ENCODE peak calls at places on chromosomes 13 and 19, in four cellular contexts. X, W, A and Q are unnamed samples.

GRCh38 chr19:35291259-35291658 is 702 bp upstream of the MAG start:
- DNase-seq in A (peak; percentile 57), X (no peak), W (no peak), Q (no peak)

GRCh38 chr19:45296365-45296764 is 26.3 kb downstream of the CKM start:
- DNase-seq in W (no peak), X (no peak), A (no peak), Q (no peak)

GRCh38 chr19:44925114-44925891 is 10.9 kb downstream of the APOC1 start:
- DNase-seq in W (peak; percentile 44), A (no peak), X (no peak), Q (no peak)

GRCh38 chr13:45365558-45365885 is 24.5 kb upstream of the TPT1 start:
- DNase-seq in X (no peak), A (no peak), W (no peak), Q (no peak)

GRCh38 chr13:92842145-92842544 is 384.5 kb upstream of the GPC6 start:
- DNase-seq in X (no peak), A (no peak), W (peak; percentile 70), Q (no peak)

GRCh38 chr13:59787679-59788078 is 376.0 kb downstream of the DIAPH3 start:
- DNase-seq in A (no peak), W (no peak), X (peak; percentile 66), Q (no peak)

GRCh38 chr13:111202745-111203144 is 87.6 kb downstream of the ARHGEF7 start:
- DNase-seq in W (peak; percentile 62), A (peak; percentile 66), X (no peak), Q (peak; percentile 6)

GRCh38 chr19:54684537-54684936 is 21.8 kb downstream of the LILRB4 start:
- DNase-seq in W (peak; percentile 38), X (peak; percentile 53), A (peak; percentile 27), Q (no peak)

GRCh38 chr19:55494172-55494761 is 6.0 kb downstream of the SSC5D start:
- DNase-seq in X (no peak), A (no peak), W (no peak), Q (no peak)

GRCh38 chr19:45428385-45429231 is 4.9 kb upstream of the ERCC1 start:
- DNase-seq in W (peak; percentile 85), A (peak; percentile 29), X (peak; percentile 89), Q (no peak)

GRCh38 chr19:49333426-49334288 is 1.5 kb upstream of the CD37 start:
- DNase-seq in A (peak; percentile 98), X (no peak), W (peak; percentile 61), Q (no peak)

GRCh38 chr13:91270031-91270430 is 77.5 kb upstream of the MIR17HG start:
- DNase-seq in A (no peak), W (no peak), X (no peak), Q (no peak)

GRCh38 chr19:37594064-37594981 is at the start of the genes ZNF540 and ZNF571:
- DNase-seq in W (peak; percentile 99), A (peak; percentile 85), X (peak; percentile 95), Q (no peak)

GRCh38 chr19:37594982-37595382 is 306 bp downstream of the ZNF540 start:
- DNase-seq in X (no peak), A (no peak), W (peak; percentile 80), Q (no peak)
- TF ChIP-seq EZH2phosphoT487 in X (no peak), A (no peak), W (no peak), Q (no peak)

GRCh38 chr19:6048808-6049405 is 61.4 kb downstream of the RFX2 start:
- DNase-seq in A (peak; percentile 77), X (peak; percentile 89), W (peak; percentile 86), Q (peak; percentile 59)
- TF ChIP-seq EZH2phosphoT487 in A (no peak), X (no peak), W (no peak), Q (no peak)

DNA sequence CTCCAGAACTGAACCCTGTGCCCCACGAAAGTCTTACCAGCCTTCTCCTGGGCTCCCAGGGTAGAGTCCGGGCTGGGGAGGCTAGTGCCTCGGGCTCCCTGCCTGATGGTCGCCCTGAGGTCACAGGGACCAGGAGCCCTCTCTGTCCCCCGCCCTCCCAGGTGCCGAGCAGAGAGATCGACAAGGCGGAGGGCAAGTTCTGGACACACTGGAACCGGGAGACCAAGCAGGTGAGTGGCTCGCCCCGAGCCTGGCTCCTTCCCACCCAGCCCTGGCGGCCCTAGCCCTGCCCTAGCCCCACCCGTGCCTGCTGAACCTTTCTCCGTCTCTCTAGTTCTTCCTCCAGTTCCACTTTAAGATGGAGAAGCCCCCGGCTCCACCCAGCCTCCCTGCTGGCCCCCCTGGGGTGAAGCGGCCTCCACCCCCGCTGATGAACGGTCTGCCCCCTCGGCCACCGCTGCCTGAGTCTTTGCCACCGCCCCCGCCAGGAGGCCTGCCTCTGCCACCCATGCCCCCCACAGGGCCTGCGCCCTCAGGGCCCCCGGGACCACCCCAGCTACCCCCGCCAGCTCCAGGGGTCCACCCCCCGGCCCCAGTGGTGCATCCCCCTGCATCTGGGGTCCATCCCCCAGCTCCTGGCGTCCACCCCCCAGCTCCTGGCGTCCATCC is 1.6 kb upstream of the AMH start:
- DNase-seq in W (no peak), X (no peak), A (no peak), Q (no peak)
- TF ChIP-seq EZH2phosphoT487 in W (no peak), X (no peak), A (no peak), Q (no peak)

DNA sequence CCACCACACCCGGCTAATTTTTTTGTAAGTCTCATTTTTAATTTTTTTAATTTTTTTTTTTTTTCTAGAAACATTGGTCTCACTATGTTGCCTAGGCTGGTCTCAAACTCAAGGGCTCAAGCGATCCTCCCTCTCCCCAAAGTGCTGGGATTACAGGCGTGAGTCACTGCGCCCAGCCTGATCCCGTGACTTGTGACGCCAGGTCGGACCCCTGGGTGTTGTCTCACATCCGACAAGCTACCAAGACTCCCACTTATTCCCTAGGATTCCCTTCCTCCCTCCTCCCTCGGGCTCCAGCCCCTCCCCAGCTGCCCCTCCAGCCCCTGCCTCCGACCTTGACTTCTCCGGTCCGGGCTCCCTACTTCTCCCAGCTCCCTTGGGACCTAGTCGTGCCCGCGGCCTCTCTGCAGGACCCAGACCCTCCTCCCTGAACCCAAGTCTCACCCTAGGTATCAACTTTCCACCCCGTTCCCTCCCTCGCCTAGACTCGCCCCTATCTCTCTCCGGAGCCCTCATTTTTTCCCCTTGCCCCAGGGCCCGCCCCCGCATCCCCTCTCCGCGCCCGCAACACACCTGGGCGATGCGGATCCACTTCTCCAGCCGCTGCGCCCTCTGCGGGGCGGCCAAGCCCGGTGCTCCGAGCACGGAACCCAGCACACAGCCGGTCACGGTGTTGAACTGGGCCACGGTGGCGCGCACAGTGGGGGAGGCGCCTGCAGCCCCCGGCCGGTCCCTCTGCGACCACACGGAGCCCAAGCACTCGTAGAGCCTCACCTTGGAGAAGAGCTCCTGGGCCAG is 13.1 kb downstream of the RGL3 start:
- DNase-seq in A (no peak), W (no peak), X (peak; percentile 46), Q (no peak)
- TF ChIP-seq EZH2phosphoT487 in A (no peak), W (no peak), X (no peak), Q (no peak)

GRCh38 chr19:48069435-48069834 is 25.6 kb upstream of the CABP5 start:
- DNase-seq in A (no peak), W (no peak), X (no peak), Q (no peak)
- TF ChIP-seq EZH2phosphoT487 in A (no peak), W (no peak), X (no peak), Q (no peak)

DNA sequence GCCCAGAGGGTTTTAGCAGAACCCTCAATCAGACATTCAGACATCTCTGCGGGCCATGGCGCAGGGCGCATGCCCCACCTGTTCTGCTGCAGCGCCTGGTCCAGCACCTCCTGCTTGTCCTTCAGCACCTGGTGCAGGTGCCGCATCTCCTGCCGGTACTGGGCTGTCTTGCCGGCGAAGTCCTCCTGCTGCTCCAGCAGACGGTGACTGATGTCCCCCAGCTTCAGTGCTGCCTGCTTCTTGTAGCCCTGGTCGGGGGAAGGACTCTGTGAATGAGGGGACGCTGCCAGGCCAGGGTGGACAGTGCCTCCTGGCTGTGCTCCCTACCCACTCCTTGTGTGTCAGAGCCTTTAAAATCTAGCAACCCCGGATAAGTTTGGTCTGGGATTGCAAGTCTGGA is 12.2 kb upstream of the SLC7A9 start:
- DNase-seq in X (no peak), W (no peak), A (no peak), Q (no peak)
- TF ChIP-seq EZH2phosphoT487 in X (no peak), W (no peak), A (no peak), Q (no peak)

GRCh38 chr19:53652476-53652875 is 20.7 kb downstream of the DPRX start:
- DNase-seq in W (no peak), A (no peak), X (no peak), Q (no peak)

GRCh38 chr19:53646144-53646543 is 14.3 kb downstream of the DPRX start:
- DNase-seq in W (no peak), X (no peak), A (no peak), Q (no peak)

GRCh38 chr19:53647350-53647749 is 15.6 kb downstream of the DPRX start:
- DNase-seq in X (no peak), A (no peak), W (no peak), Q (no peak)

GRCh38 chr19:53647792-53648191 is 16.0 kb downstream of the DPRX start:
- DNase-seq in X (no peak), A (no peak), W (no peak), Q (no peak)

DNA sequence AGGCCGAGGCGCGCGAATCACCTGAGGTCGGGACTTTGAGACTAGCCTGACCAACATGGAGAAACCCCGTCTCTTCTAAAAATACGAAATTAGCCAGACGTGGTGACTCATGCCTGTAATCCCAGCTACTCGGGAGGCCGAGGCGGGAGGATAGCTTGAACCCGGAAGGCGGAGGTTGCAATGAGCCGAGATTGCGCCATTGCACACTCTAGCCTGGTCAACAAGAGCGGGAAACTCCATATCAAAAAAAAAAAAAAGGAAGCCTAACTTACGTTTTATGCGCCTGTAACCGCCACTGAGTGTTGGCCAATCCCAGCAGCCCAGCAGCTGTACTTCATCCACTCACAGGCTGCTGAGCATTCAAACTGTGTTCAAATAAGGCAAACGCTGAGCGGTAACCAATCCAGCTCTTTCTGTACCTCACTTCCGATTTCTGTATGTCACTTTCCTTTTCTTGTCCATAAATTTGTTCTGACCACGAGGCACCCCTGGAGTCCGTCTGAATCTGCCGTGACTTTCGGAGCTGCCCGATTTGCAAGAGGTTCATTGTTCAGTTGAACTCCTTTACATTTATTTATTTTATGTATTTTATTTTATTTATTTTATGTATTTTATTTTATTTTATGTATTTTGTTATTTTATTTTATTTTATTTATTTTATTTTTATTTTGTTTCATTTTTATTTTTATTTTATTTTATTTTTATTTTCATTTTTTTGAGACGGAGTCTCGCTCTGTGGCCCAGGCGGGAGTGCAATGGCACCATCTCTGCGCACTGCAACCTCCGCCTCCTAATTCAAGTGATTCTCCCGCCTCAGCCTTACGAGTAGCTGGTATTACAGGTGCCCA is 18.2 kb downstream of the DPRX start:
- DNase-seq in A (no peak), W (no peak), X (no peak), Q (no peak)
- TF ChIP-seq EZH2phosphoT487 in A (no peak), W (no peak), X (no peak), Q (no peak)

GRCh38 chr13:113508531-113509254 is 18.2 kb upstream of the DCUN1D2 start:
- DNase-seq in X (no peak), A (no peak), W (no peak), Q (no peak)

GRCh38 chr13:113502686-113503085 is 12.2 kb upstream of the DCUN1D2 start:
- DNase-seq in X (no peak), A (no peak), W (no peak), Q (no peak)

GRCh38 chr13:113507564-113508210 is 17.2 kb upstream of the DCUN1D2 start:
- DNase-seq in X (no peak), W (no peak), A (no peak), Q (no peak)

GRCh38 chr13:113506871-113507388 is 16.4 kb upstream of the DCUN1D2 start:
- DNase-seq in X (no peak), W (no peak), A (no peak), Q (no peak)

GRCh38 chr13:113506025-113506685 is 15.6 kb upstream of the DCUN1D2 start:
- DNase-seq in W (no peak), X (no peak), A (no peak), Q (no peak)
- TF ChIP-seq EZH2phosphoT487 in W (no peak), X (no peak), A (no peak), Q (no peak)